ENCODE peak calls at places on chromosomes 1 and 21, in ten cellular contexts. L is HFFc6; Q is Peyer's patch; F is DMS153; S is stimulated activated CD8-positive, alpha-beta memory T cell treated with anti-CD3 and anti-CD28 coated beads, Interleukin-2, amount 100 ng/mL, for 1 hour; D is SHP77; T is WTC11; M is cardiac muscle cell; U is PC-9; E is right cardiac atrium. Z is an unnamed sample.

GRCh38 chr1:151058682-151059341 is 610 bp downstream of the CDC42SE1 start:
- DNase-seq in L (no peak), Q (no peak), F (peak; percentile 77), S (no peak), D (peak; percentile 24), T (peak; percentile 49), M (peak; percentile 42), U (peak; percentile 85), E (peak; percentile 28), Z (peak; percentile 42)

GRCh38 chr1:225816643-225817538 is 7.0 kb downstream of the EPHX1 start:
- DNase-seq in L (no peak), Q (no peak), F (no peak), S (no peak), D (no peak), T (no peak), M (peak; percentile 72), U (no peak), E (peak; percentile 86), Z (no peak)

GRCh38 chr1:90612033-90612432 is 105.1 kb downstream of the BARHL2 start:
- DNase-seq in L (no peak), Q (no peak), F (no peak), S (no peak), D (no peak), T (no peak), M (no peak), U (no peak), E (no peak), Z (no peak)

GRCh38 chr1:19831441-19831840 is 16.4 kb upstream of the RNF186 start:
- DNase-seq in L (no peak), Q (no peak), F (no peak), S (no peak), D (no peak), T (no peak), M (no peak), U (no peak), E (no peak), Z (no peak)

GRCh38 chr1:17587693-17588047 is 48.2 kb downstream of the ARHGEF10L start:
- DNase-seq in L (peak; percentile 72), Q (no peak), F (no peak), S (no peak), D (no peak), T (peak; percentile 52), M (peak; percentile 86), U (no peak), E (no peak), Z (no peak)

GRCh38 chr1:185565314-185565713 is 168.9 kb upstream of the HMCN1 start:
- DNase-seq in L (peak; percentile 75), Q (no peak), F (peak; percentile 80), S (no peak), D (no peak), T (no peak), M (peak; percentile 33), U (peak; percentile 52), E (no peak), Z (peak; percentile 16)

GRCh38 chr1:40780678-40781613 is 2.6 kb upstream of the KCNQ4 start:
- DNase-seq in L (no peak), Q (no peak), F (no peak), S (no peak), D (no peak), T (no peak), M (no peak), U (no peak), E (no peak), Z (no peak)

GRCh38 chr1:219329606-219330005 is 155.9 kb downstream of the LYPLAL1 start:
- DNase-seq in L (peak; percentile 48), Q (no peak), F (no peak), S (no peak), D (no peak), T (no peak), M (peak; percentile 45), U (no peak), E (no peak), Z (no peak)

GRCh38 chr1:228362141-228362883 is 44.3 kb downstream of the TRIM11 start:
- DNase-seq in L (no peak), Q (no peak), F (no peak), S (no peak), D (no peak), T (no peak), M (no peak), U (no peak), E (no peak), Z (no peak)

GRCh38 chr1:201828451-201828819 is 522 bp upstream of the IPO9 start:
- DNase-seq in L (no peak), Q (no peak), F (no peak), S (no peak), D (no peak), T (no peak), M (peak; percentile 26), U (no peak), E (no peak), Z (no peak)

GRCh38 chr1:5125208-5125607 is 470.8 kb downstream of the AJAP1 start:
- DNase-seq in L (no peak), Q (no peak), F (no peak), S (no peak), D (no peak), T (no peak), M (no peak), U (no peak), E (no peak), Z (no peak)

GRCh38 chr1:36988741-36989193 is 45.5 kb downstream of the GRIK3 start:
- DNase-seq in L (no peak), Q (no peak), F (peak; percentile 77), S (no peak), D (no peak), T (no peak), M (no peak), U (no peak), E (no peak), Z (no peak)

GRCh38 chr21:42535602-42536171 is 22.0 kb downstream of the SLC37A1 start:
- DNase-seq in L (no peak), Q (peak; percentile 79), F (peak; percentile 59), S (no peak), D (no peak), T (no peak), M (no peak), U (no peak), E (no peak), Z (peak; percentile 64)

GRCh38 chr1:201713093-201713810 is 115.7 kb upstream of the IPO9 start:
- DNase-seq in L (peak; percentile 99), Q (peak; percentile 44), F (no peak), S (no peak), D (no peak), T (no peak), M (peak; percentile 100), U (peak; percentile 96), E (peak; percentile 97), Z (no peak)

Z was measured in NCI-H2029.